ENCODE peak calls at places on chromosome 20, in nine cellular contexts. Q is right atrium auricular region; D is GM13976; M is activated naive CD8-positive, alpha-beta T cell treated with anti-CD3 and anti-CD28 coated beads for 36 hours; I is GM12865; T is neural progenitor cell; R is stimulated activated CD8-positive, alpha-beta memory T cell treated with anti-CD3 and anti-CD28 coated beads, Interleukin-2, amount 100 ng/mL, for 1 hour; U is activated gamma-delta T cell treated with anti-CD3 and anti-CD28 coated beads, Interleukin-2, amount 50 U/mL, for 16 hours; F is AG08395. J is an unnamed sample.

GRCh38 chr20:535958-536357 is 7.6 kb downstream of the CSNK2A1 start:
- DNase-seq in R (no peak), F (no peak), Q (no peak), I (no peak), M (no peak), T (no peak), U (no peak), D (peak; percentile 31), J (no peak)

GRCh38 chr20:20611165-20611564 is 101.3 kb downstream of the RALGAPA2 start:
- DNase-seq in I (no peak), R (no peak), M (no peak), F (no peak), T (no peak), D (no peak), U (no peak), Q (no peak), J (no peak)

GRCh38 chr20:59643616-59644061 is 39.3 kb downstream of the PHACTR3 start:
- DNase-seq in D (no peak), I (no peak), M (no peak), T (no peak), Q (peak; percentile 46), R (no peak), F (no peak), U (no peak), J (no peak)

GRCh38 chr20:62360854-62361798 is 6.0 kb downstream of the LAMA5 start:
- DNase-seq in U (no peak), Q (no peak), I (no peak), T (no peak), R (no peak), D (no peak), F (no peak), M (no peak), J (no peak)

GRCh38 chr20:8693709-8694108 is 375.2 kb upstream of the PLCB4 start:
- DNase-seq in M (no peak), U (no peak), R (no peak), F (peak; percentile 72), I (no peak), Q (no peak), T (no peak), D (no peak), J (no peak)

GRCh38 chr20:21613512-21613911 is 92.0 kb upstream of the PAX1 start:
- DNase-seq in I (no peak), T (no peak), U (no peak), D (no peak), F (no peak), Q (no peak), M (no peak), R (no peak), J (no peak)

GRCh38 chr20:45461225-45461624 is 8.3 kb upstream of the WFDC2 start:
- DNase-seq in R (no peak), T (no peak), F (no peak), I (no peak), U (no peak), M (no peak), D (no peak), Q (no peak), J (no peak)

GRCh38 chr20:9627219-9627618 is 112.8 kb downstream of the LAMP5 start:
- DNase-seq in F (no peak), Q (no peak), R (no peak), U (no peak), D (no peak), M (no peak), T (no peak), I (peak; percentile 41), J (no peak)

GRCh38 chr20:25319241-25320034 is 71.2 kb downstream of the ABHD12 start:
- DNase-seq in U (no peak), T (no peak), M (no peak), R (no peak), I (no peak), Q (peak; percentile 54), D (no peak), F (no peak), J (no peak)

GRCh38 chr20:46974669-46975434 is 80.2 kb downstream of the EYA2 start:
- DNase-seq in F (no peak), Q (no peak), I (no peak), T (no peak), R (no peak), M (no peak), U (no peak), D (no peak), J (no peak)

J was measured in NCI-H1048.